ENCODE peak calls at places on chromosomes 2 and 18, in five cellular contexts. J, M, X, L and W are unnamed samples.

GRCh38 chr2:212392544-212392943 is 146.1 kb downstream of the ERBB4 start:
- DNase-seq in J (no peak), M (no peak), X (no peak), L (no peak), W (no peak)

GRCh38 chr2:237196866-237197618 is 111.4 kb downstream of the COPS8 start:
- DNase-seq in J (no peak), M (peak; percentile 32), X (peak; percentile 64), L (no peak), W (peak; percentile 87)

GRCh38 chr2:97707428-97708380 is 5.7 kb upstream of the ZAP70 start:
- DNase-seq in J (no peak), M (no peak), X (no peak), L (no peak), W (no peak)

GRCh38 chr2:48221846-48222516 is 308.0 kb upstream of the STON1 start:
- DNase-seq in J (no peak), M (peak; percentile 25), X (peak; percentile 81), L (no peak), W (peak; percentile 87)

GRCh38 chr2:239873656-239874635 is 151.2 kb downstream of the NDUFA10 start:
- DNase-seq in J (no peak), M (no peak), X (no peak), L (no peak), W (no peak)

GRCh38 chr18:57497372-57498294 is 62.5 kb downstream of the ONECUT2 start:
- DNase-seq in J (no peak), M (peak; percentile 21), X (peak; percentile 34), L (no peak), W (peak; percentile 49)

GRCh38 chr2:96260404-96261260 is 5.2 kb downstream of the TMEM127 start:
- DNase-seq in J (peak; percentile 58), M (peak; percentile 92), X (peak; percentile 87), L (no peak), W (peak; percentile 91)

GRCh38 chr18:34600118-34600517 is 110.0 kb upstream of the DTNA start:
- DNase-seq in J (no peak), M (no peak), X (peak; percentile 44), L (no peak), W (peak; percentile 47)

GRCh38 chr2:186486651-186487647 is 889 bp downstream of the ZC3H15 start:
- DNase-seq in J (no peak), M (peak; percentile 15), X (peak; percentile 30), L (no peak), W (peak; percentile 32)

GRCh38 chr2:201208563-201209252 is 25.8 kb downstream of the CASP10 start:
- DNase-seq in J (no peak), M (no peak), X (no peak), L (no peak), W (no peak)

GRCh38 chr2:64637000-64637628 is 16.6 kb downstream of the SERTAD2 start:
- DNase-seq in J (peak; percentile 78), M (no peak), X (no peak), L (no peak), W (no peak)

GRCh38 chr2:70942396-70942795 is 6.7 kb downstream of the ATP6V1B1 start:
- DNase-seq in J (no peak), M (no peak), X (no peak), L (no peak), W (no peak)

GRCh38 chr2:213733893-213734292 is 449.6 kb downstream of the SPAG16 start:
- DNase-seq in J (no peak), M (no peak), X (no peak), L (no peak), W (no peak)

GRCh38 chr18:58536534-58537271 is 92.2 kb downstream of the ALPK2 start:
- DNase-seq in J (no peak), M (no peak), X (no peak), L (no peak), W (no peak)

GRCh38 chr18:45764000-45764686 is 40.2 kb downstream of the SLC14A1 start:
- DNase-seq in J (no peak), M (peak; percentile 47), X (peak; percentile 41), L (no peak), W (peak; percentile 63)

GRCh38 chr2:46339676-46340459 is 42.7 kb downstream of the EPAS1 start:
- DNase-seq in J (no peak), M (no peak), X (no peak), L (no peak), W (no peak)

GRCh38 chr18:13482641-13482945 is 243.8 kb downstream of the FAM210A start:
- DNase-seq in J (no peak), M (no peak), X (no peak), L (no peak), W (no peak)

GRCh38 chr2:9099341-9099751 is 95.9 kb upstream of the MBOAT2 start:
- DNase-seq in J (no peak), M (peak; percentile 77), X (peak; percentile 23), L (no peak), W (peak; percentile 55)

GRCh38 chr2:184620367-184620766 is 22.0 kb downstream of the ZNF804A start:
- DNase-seq in J (no peak), M (no peak), X (peak; percentile 26), L (no peak), W (no peak)